ENCODE peak calls at places on chromosomes 4 and X, in nine cellular contexts. G, O, U, B, S, E, T, R and L are unnamed samples.

GRCh38 chrX:103565752-103566151 is 19.6 kb upstream of the TCEAL4 start:
- DNase-seq in G (no peak), O (no peak), T (no peak), R (no peak), B (no peak), U (no peak), E (no peak), S (no peak), L (no peak)

GRCh38 chr4:94974773-94975172 is 217.0 kb downstream of the BMPR1B start:
- DNase-seq in U (no peak), B (no peak), S (no peak), R (no peak), E (no peak), T (no peak), G (no peak), O (no peak), L (peak)

GRCh38 chr4:98994474-98995182 is 893 bp upstream of the METAP1 start:
- DNase-seq in T (no peak), E (no peak), B (no peak), G (no peak), S (no peak), U (no peak), R (peak), O (no peak), L (no peak)

GRCh38 chr4:72857787-72858186 is 211.7 kb downstream of the COX18 start:
- DNase-seq in R (no peak), O (no peak), G (no peak), E (no peak), B (no peak), S (no peak), T (no peak), U (no peak), L (no peak)

GRCh38 chr4:2551118-2551517 is 14.7 kb downstream of the FAM193A start:
- DNase-seq in E (no peak), B (no peak), R (no peak), S (no peak), O (no peak), T (no peak), G (no peak), U (no peak), L (no peak)

GRCh38 chr4:97845758-97846157 is 297.5 kb downstream of the STPG2 start:
- DNase-seq in O (no peak), S (no peak), T (no peak), E (no peak), B (no peak), G (no peak), U (no peak), R (no peak), L (no peak)

GRCh38 chrX:123648028-123648810 is 84.6 kb downstream of the THOC2 start:
- DNase-seq in E (no peak), G (no peak), T (no peak), U (peak), R (peak), B (peak), S (peak), O (peak), L (no peak)

GRCh38 chr4:128582319-128582948 is 227.1 kb upstream of the JADE1 start:
- DNase-seq in G (no peak), B (no peak), E (no peak), R (no peak), U (no peak), O (no peak), S (no peak), T (no peak), L (no peak)

GRCh38 chrX:39245024-39245423 is 443.8 kb downstream of the MID1IP1 start:
- DNase-seq in T (no peak), S (no peak), E (no peak), R (no peak), U (no peak), B (no peak), O (no peak), G (no peak), L (no peak)

GRCh38 chr4:154626793-154627484 is 14.5 kb upstream of the FGG start:
- DNase-seq in B (peak), E (peak), T (peak), U (peak), G (peak), R (peak), S (no peak), O (peak), L (no peak)

GRCh38 chr4:8851321-8852117 is 20.1 kb downstream of the HMX1 start:
- DNase-seq in G (no peak), U (no peak), O (peak), R (no peak), T (peak), B (no peak), E (no peak), S (no peak), L (no peak)

GRCh38 chr4:147518846-147519767 is 38.2 kb downstream of the EDNRA start:
- DNase-seq in O (peak), U (peak), B (peak), E (peak), G (peak), R (peak), S (peak), T (no peak), L (peak)

GRCh38 chr4:173490817-173491518 is 39.1 kb downstream of the HAND2 start:
- DNase-seq in G (no peak), B (no peak), E (no peak), R (no peak), O (peak), T (no peak), S (no peak), U (no peak), L (no peak)

GRCh38 chrX:103733017-103733416 is 22.3 kb downstream of the TMEM31 start:
- DNase-seq in S (no peak), U (no peak), G (no peak), B (no peak), O (no peak), E (no peak), T (no peak), R (no peak), L (no peak)

GRCh38 chr4:164379694-164380093 is 374.2 kb upstream of the SMIM31 start:
- DNase-seq in R (no peak), B (no peak), E (no peak), G (no peak), O (no peak), S (no peak), U (no peak), T (no peak), L (no peak)

GRCh38 chrX:13489451-13489850 is 80.0 kb upstream of the EGFL6 start:
- DNase-seq in U (peak), S (peak), B (no peak), T (peak), O (no peak), R (no peak), E (peak), G (no peak), L (no peak)

GRCh38 chr4:147430111-147430510 is 50.8 kb upstream of the EDNRA start:
- DNase-seq in T (no peak), U (no peak), S (no peak), R (no peak), G (no peak), B (no peak), E (no peak), O (no peak), L (no peak)

GRCh38 chr4:70196855-70197254 is 1.3 kb downstream of the ODAM start:
- DNase-seq in O (no peak), R (no peak), E (no peak), U (no peak), S (no peak), G (no peak), B (no peak), T (no peak), L (no peak)

GRCh38 chrX:118569676-118570075 is 74.1 kb downstream of the DOCK11 start:
- DNase-seq in G (no peak), U (no peak), T (no peak), B (no peak), R (no peak), O (no peak), E (no peak), S (no peak), L (no peak)

GRCh38 chr4:87659247-87659931 is 9.3 kb downstream of the DMP1 start:
- DNase-seq in R (no peak), S (no peak), G (no peak), E (no peak), U (no peak), O (no peak), B (no peak), T (no peak), L (peak)

GRCh38 chr4:10673817-10674369 is 10.7 kb downstream of the CLNK start:
- DNase-seq in G (no peak), E (no peak), S (no peak), R (no peak), U (no peak), T (no peak), B (no peak), O (no peak), L (no peak)

GRCh38 chr4:48109413-48110263 is 24.4 kb downstream of the TXK start:
- DNase-seq in U (no peak), E (no peak), B (peak), S (peak), G (peak), R (peak), O (peak), T (no peak), L (no peak)

GRCh38 chr4:47287735-47288134 is 175.8 kb downstream of the COMMD8 start:
- DNase-seq in E (no peak), O (no peak), T (no peak), B (no peak), G (no peak), S (peak), U (no peak), R (no peak), L (no peak)

GRCh38 chr4:136687118-136687517 is 845.2 kb downstream of the PCDH18 start:
- DNase-seq in T (no peak), S (no peak), G (no peak), R (peak), O (peak), U (no peak), E (no peak), B (no peak), L (no peak)

GRCh38 chr4:36399762-36400353 is 118.4 kb downstream of the DTHD1 start:
- DNase-seq in U (no peak), R (peak), B (peak), G (peak), O (peak), E (no peak), T (no peak), S (no peak), L (no peak)

GRCh38 chrX:97267376-97267775 is 383.7 kb downstream of the RPA4 start:
- DNase-seq in T (no peak), O (no peak), S (no peak), B (no peak), E (no peak), R (no peak), U (no peak), G (no peak), L (no peak)

GRCh38 chr4:40820101-40820500 is 70.3 kb downstream of the NSUN7 start:
- DNase-seq in T (no peak), E (no peak), U (no peak), R (no peak), S (no peak), G (no peak), B (no peak), O (no peak), L (no peak)

GRCh38 chrX:1483843-1484637 is 31.3 kb upstream of the ASMTL start:
- DNase-seq in G (peak), O (no peak), B (no peak), R (no peak), T (no peak), E (no peak), U (no peak), S (no peak), L (no peak)

GRCh38 chr4:87732033-87732770 is 67.2 kb upstream of the IBSP start:
- DNase-seq in G (no peak), B (no peak), R (no peak), U (no peak), S (no peak), T (no peak), O (no peak), E (no peak), L (no peak)

GRCh38 chrX:46577116-46578005 is 3.8 kb downstream of the CHST7 start:
- DNase-seq in G (no peak), T (no peak), E (no peak), R (no peak), O (no peak), U (no peak), B (no peak), S (no peak), L (no peak)

GRCh38 chr4:3009422-3009821 is 46.1 kb downstream of the GRK4 start:
- DNase-seq in S (no peak), E (no peak), T (no peak), R (peak), B (no peak), U (no peak), O (peak), G (peak), L (no peak)

GRCh38 chr4:98609946-98610345 is 48.5 kb downstream of the TSPAN5 start:
- DNase-seq in G (no peak), U (no peak), E (no peak), O (no peak), S (no peak), T (no peak), R (peak), B (no peak), L (no peak)

GRCh38 chr4:183798249-183798920 is 106.7 kb upstream of the STOX2 start:
- DNase-seq in B (no peak), E (no peak), T (no peak), R (peak), S (no peak), G (no peak), O (peak), U (no peak), L (no peak)
- H3K4me3 ChIP-seq in B (no peak), E (peak), T (peak), R (peak), S (no peak), G (no peak), O (peak), U (peak), L (peak)

GRCh38 chr4:4969298-4969697 is 50.0 kb downstream of the CYTL1 start:
- DNase-seq in G (no peak), E (peak), S (no peak), B (no peak), U (peak), O (no peak), R (no peak), T (peak), L (peak)
- H3K27ac ChIP-seq in G (no peak), E (no peak), S (no peak), B (no peak), U (no peak), O (no peak), R (no peak), T (no peak), L (peak)

GRCh38 chr4:105710012-105710600 is 1.5 kb downstream of the GSTCD start:
- DNase-seq in O (peak), R (no peak), G (no peak), E (no peak), T (no peak), U (no peak), B (no peak), S (no peak), L (no peak)
- H3K4me3 ChIP-seq in O (peak), R (peak), G (peak), E (no peak), T (peak), U (no peak), B (no peak), S (no peak), L (peak)

DNA sequence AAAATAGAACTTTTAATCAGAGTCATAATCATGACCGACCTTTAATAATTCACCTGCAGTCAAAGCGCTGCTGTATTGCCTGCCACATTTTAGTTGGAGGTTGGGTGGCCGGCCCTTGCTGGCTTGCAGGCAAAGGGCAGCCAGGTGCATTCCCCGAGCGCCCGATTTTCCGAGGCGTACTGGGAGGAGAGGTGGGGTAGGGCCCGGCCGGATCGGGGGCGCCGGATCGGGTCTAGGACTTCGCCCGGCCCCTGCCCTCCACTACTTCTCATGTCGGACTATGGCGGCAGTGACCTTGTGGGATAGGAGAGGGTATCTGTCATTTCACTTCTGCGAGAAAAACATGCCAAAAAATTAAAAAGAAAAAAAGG is 2.5 kb upstream of the RS1 start:
- DNase-seq in O (peak), G (no peak), S (no peak), E (peak), T (peak), B (no peak), R (peak), U (peak), L (peak)
- H3K27ac ChIP-seq in O (no peak), G (peak), S (no peak), E (peak), T (peak), B (no peak), R (no peak), U (peak), L (no peak)

GRCh38 chr4:143364063-143364462 is 27.4 kb downstream of the GAB1 start:
- DNase-seq in T (no peak), O (no peak), R (no peak), G (no peak), B (no peak), U (no peak), S (no peak), E (no peak), L (no peak)

GRCh38 chr4:143363332-143363731 is 26.7 kb downstream of the GAB1 start:
- DNase-seq in G (no peak), U (no peak), O (no peak), S (no peak), R (no peak), B (no peak), T (no peak), E (no peak), L (no peak)

GRCh38 chr4:143360838-143361237 is 24.2 kb downstream of the GAB1 start:
- DNase-seq in B (no peak), S (no peak), U (no peak), G (no peak), R (no peak), O (no peak), T (no peak), E (no peak), L (no peak)

GRCh38 chr4:143359794-143360193 is 23.1 kb downstream of the GAB1 start:
- DNase-seq in S (no peak), R (no peak), O (no peak), T (no peak), E (no peak), G (no peak), U (no peak), B (no peak), L (no peak)

GRCh38 chr4:143362392-143363046 is 25.8 kb downstream of the GAB1 start:
- DNase-seq in E (no peak), U (no peak), B (no peak), G (no peak), O (no peak), T (no peak), R (no peak), S (no peak), L (no peak)
- H3K4me3 ChIP-seq in E (no peak), U (no peak), B (no peak), G (no peak), O (no peak), T (no peak), R (no peak), S (no peak), L (no peak)